ENCODE peak calls at places on chromosomes 4 and X, in six cellular contexts. One of them, this sample, is unnamed. For H3K9me3, the result is how much of the 10 kb centered on the place peaks cover.

GRCh38 chrX:102599950-102600579 is 750 bp downstream of the ARMCX5 start:
- DNase-seq in neuronal stem cell: no peak
- DNase-seq in esophagus squamous epithelium: no peak
- DNase-seq in tibial artery: no peak
- DNase-seq in Peyer's patch: no peak
- DNase-seq in mesenchymal stem cell: peak
- DNase-seq in this sample: no peak

GRCh38 chr4:9792381-9792780 is 10.9 kb downstream of the DRD5 start:
- DNase-seq in Peyer's patch: no peak
- DNase-seq in esophagus squamous epithelium: no peak
- DNase-seq in mesenchymal stem cell: no peak
- DNase-seq in tibial artery: no peak
- DNase-seq in neuronal stem cell: no peak
- DNase-seq in this sample: no peak

GRCh38 chrX:153873282-153874090 is 12.5 kb downstream of the L1CAM start:
- DNase-seq in esophagus squamous epithelium: no peak
- DNase-seq in mesenchymal stem cell: no peak
- DNase-seq in neuronal stem cell: peak
- DNase-seq in tibial artery: no peak
- DNase-seq in Peyer's patch: no peak
- DNase-seq in this sample: no peak

GRCh38 chrX:154443479-154443910 is 446 bp upstream of the FAM50A start:
- DNase-seq in neuronal stem cell: no peak
- DNase-seq in mesenchymal stem cell: peak
- DNase-seq in esophagus squamous epithelium: no peak
- DNase-seq in Peyer's patch: no peak
- DNase-seq in tibial artery: no peak
- DNase-seq in this sample: no peak

GRCh38 chr4:181566490-181566889 is 676.7 kb upstream of the TENM3 start:
- DNase-seq in tibial artery: no peak
- DNase-seq in neuronal stem cell: no peak
- DNase-seq in Peyer's patch: no peak
- DNase-seq in mesenchymal stem cell: peak
- DNase-seq in esophagus squamous epithelium: no peak
- DNase-seq in this sample: no peak

GRCh38 chrX:131626681-131627296 is 82.9 kb downstream of the OR13H1 start:
- DNase-seq in neuronal stem cell: no peak
- DNase-seq in tibial artery: no peak
- DNase-seq in esophagus squamous epithelium: no peak
- DNase-seq in Peyer's patch: no peak
- DNase-seq in mesenchymal stem cell: peak
- DNase-seq in this sample: no peak

GRCh38 chr4:8355864-8356565 is 84.5 kb downstream of the ACOX3 start:
- DNase-seq in mesenchymal stem cell: peak
- DNase-seq in Peyer's patch: peak
- DNase-seq in neuronal stem cell: no peak
- DNase-seq in esophagus squamous epithelium: no peak
- DNase-seq in tibial artery: peak
- DNase-seq in this sample: no peak

GRCh38 chrX:154749856-154750255 is 1.0 kb downstream of the GAB3 start:
- DNase-seq in tibial artery: no peak
- DNase-seq in esophagus squamous epithelium: no peak
- DNase-seq in neuronal stem cell: no peak
- DNase-seq in Peyer's patch: no peak
- DNase-seq in mesenchymal stem cell: peak
- DNase-seq in this sample: no peak

GRCh38 chr4:147085796-147086195 is 140.1 kb upstream of the TTC29 start:
- DNase-seq in tibial artery: no peak
- DNase-seq in esophagus squamous epithelium: no peak
- DNase-seq in mesenchymal stem cell: no peak
- DNase-seq in neuronal stem cell: no peak
- DNase-seq in Peyer's patch: no peak
- DNase-seq in this sample: no peak

GRCh38 chr4:177201614-177202013 is 108.1 kb upstream of the NEIL3 start:
- DNase-seq in neuronal stem cell: no peak
- DNase-seq in tibial artery: no peak
- DNase-seq in esophagus squamous epithelium: no peak
- DNase-seq in mesenchymal stem cell: no peak
- DNase-seq in Peyer's patch: no peak
- DNase-seq in this sample: no peak

GRCh38 chrX:119552508-119552907 is 12.7 kb downstream of the STEEP1 start:
- DNase-seq in tibial artery: no peak
- DNase-seq in esophagus squamous epithelium: no peak
- DNase-seq in neuronal stem cell: no peak
- DNase-seq in Peyer's patch: no peak
- DNase-seq in mesenchymal stem cell: no peak
- DNase-seq in this sample: no peak

GRCh38 chr4:139641218-139641617 is 24.4 kb upstream of the MGST2 start:
- DNase-seq in esophagus squamous epithelium: no peak
- DNase-seq in Peyer's patch: no peak
- DNase-seq in neuronal stem cell: no peak
- DNase-seq in tibial artery: no peak
- DNase-seq in mesenchymal stem cell: no peak
- DNase-seq in this sample: no peak

GRCh38 chrX:114774691-114775090 is 190.8 kb downstream of the HTR2C start:
- DNase-seq in mesenchymal stem cell: no peak
- DNase-seq in esophagus squamous epithelium: no peak
- DNase-seq in neuronal stem cell: no peak
- DNase-seq in tibial artery: no peak
- DNase-seq in Peyer's patch: no peak
- DNase-seq in this sample: no peak

GRCh38 chr4:150115851-150116250 is 37.6 kb downstream of the DCLK2 start:
- DNase-seq in mesenchymal stem cell: no peak
- DNase-seq in esophagus squamous epithelium: no peak
- DNase-seq in neuronal stem cell: no peak
- DNase-seq in Peyer's patch: no peak
- DNase-seq in tibial artery: no peak
- DNase-seq in this sample: no peak

GRCh38 chr4:152892985-152893384 is 43.1 kb upstream of the FHDC1 start:
- DNase-seq in Peyer's patch: no peak
- DNase-seq in neuronal stem cell: no peak
- DNase-seq in esophagus squamous epithelium: no peak
- DNase-seq in tibial artery: no peak
- DNase-seq in mesenchymal stem cell: no peak
- DNase-seq in this sample: no peak

GRCh38 chrX:45515262-45516215 is 314.9 kb upstream of the DIPK2B start:
- DNase-seq in esophagus squamous epithelium: no peak
- DNase-seq in mesenchymal stem cell: peak
- DNase-seq in tibial artery: peak
- DNase-seq in neuronal stem cell: no peak
- DNase-seq in Peyer's patch: peak
- DNase-seq in this sample: no peak

GRCh38 chrX:111100191-111100590 is 4.2 kb downstream of the PAK3 start:
- DNase-seq in neuronal stem cell: peak
- DNase-seq in mesenchymal stem cell: peak
- DNase-seq in tibial artery: no peak
- DNase-seq in Peyer's patch: no peak
- DNase-seq in esophagus squamous epithelium: no peak
- DNase-seq in this sample: no peak

GRCh38 chr4:6576512-6576911 is 1.5 kb downstream of the MAN2B2 start:
- DNase-seq in mesenchymal stem cell: no peak
- DNase-seq in neuronal stem cell: no peak
- DNase-seq in Peyer's patch: no peak
- DNase-seq in tibial artery: no peak
- DNase-seq in esophagus squamous epithelium: no peak
- DNase-seq in this sample: no peak

GRCh38 chr4:70703695-70704332 is 15.5 kb downstream of the UTP3 start:
- DNase-seq in esophagus squamous epithelium: no peak
- DNase-seq in mesenchymal stem cell: peak
- DNase-seq in Peyer's patch: no peak
- DNase-seq in neuronal stem cell: peak
- DNase-seq in tibial artery: no peak
- DNase-seq in this sample: no peak

GRCh38 chr4:92175250-92175649 is 128.5 kb upstream of the GRID2 start:
- DNase-seq in neuronal stem cell: no peak
- DNase-seq in esophagus squamous epithelium: no peak
- DNase-seq in mesenchymal stem cell: no peak
- DNase-seq in tibial artery: no peak
- DNase-seq in Peyer's patch: no peak
- DNase-seq in this sample: no peak

GRCh38 chr4:68576272-68577100 is at the start of gene UGT2B17:
- DNase-seq in neuronal stem cell: no peak
- DNase-seq in mesenchymal stem cell: no peak
- DNase-seq in tibial artery: no peak
- DNase-seq in Peyer's patch: no peak
- DNase-seq in esophagus squamous epithelium: no peak
- DNase-seq in this sample: no peak

GRCh38 chrX:77918568-77918967 is 8.1 kb downstream of the ATP7A start:
- DNase-seq in esophagus squamous epithelium: no peak
- DNase-seq in mesenchymal stem cell: no peak
- DNase-seq in neuronal stem cell: no peak
- DNase-seq in Peyer's patch: no peak
- DNase-seq in tibial artery: no peak
- DNase-seq in this sample: no peak

GRCh38 chr4:61204353-61204752 is 4.2 kb downstream of the ADGRL3 start:
- DNase-seq in Peyer's patch: no peak
- DNase-seq in esophagus squamous epithelium: no peak
- DNase-seq in tibial artery: no peak
- DNase-seq in mesenchymal stem cell: peak
- DNase-seq in neuronal stem cell: peak
- DNase-seq in this sample: no peak

GRCh38 chr4:158428242-158428641 is 93.4 kb upstream of the RXFP1 start:
- DNase-seq in mesenchymal stem cell: no peak
- DNase-seq in neuronal stem cell: no peak
- DNase-seq in Peyer's patch: no peak
- DNase-seq in esophagus squamous epithelium: no peak
- DNase-seq in tibial artery: no peak
- DNase-seq in this sample: no peak

DNA sequence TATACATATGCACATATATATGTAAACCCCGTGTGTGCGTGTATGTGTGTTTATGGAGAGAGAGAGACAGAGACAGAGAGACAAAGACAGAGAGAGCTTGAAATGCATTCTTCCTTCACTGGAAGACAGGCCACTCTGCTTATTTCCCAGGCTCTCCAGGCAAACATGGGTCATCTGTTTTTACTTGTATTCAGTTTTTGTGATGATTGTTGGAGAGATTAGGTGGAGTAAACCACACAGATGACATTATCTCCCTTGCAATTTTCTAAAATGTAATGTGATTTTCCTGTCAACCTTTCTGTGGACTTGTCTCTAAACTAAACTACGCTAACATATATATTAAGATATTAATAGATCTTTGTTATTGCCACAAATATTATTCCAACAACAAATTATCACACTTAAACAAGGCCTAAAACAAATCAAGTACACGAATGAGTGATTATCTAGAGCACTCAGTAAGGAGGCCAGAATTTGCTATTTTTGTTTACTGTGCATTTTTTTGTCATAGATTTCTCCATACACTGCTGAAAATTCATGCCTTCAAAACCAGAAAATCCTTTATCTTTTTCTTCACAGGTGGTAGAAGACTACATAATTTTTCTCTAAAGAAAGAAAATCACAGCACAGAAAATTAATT is 251.8 kb upstream of the SLIT2 start:
- DNase-seq in mesenchymal stem cell: no peak
- DNase-seq in esophagus squamous epithelium: no peak
- DNase-seq in tibial artery: no peak
- DNase-seq in Peyer's patch: no peak
- DNase-seq in neuronal stem cell: no peak
- DNase-seq in this sample: no peak
- H3K9me3 ChIP-seq in mesenchymal stem cell: under half
- H3K9me3 ChIP-seq in esophagus squamous epithelium: under half
- H3K9me3 ChIP-seq in tibial artery: under half
- H3K9me3 ChIP-seq in Peyer's patch: under half
- H3K9me3 ChIP-seq in neuronal stem cell: under half
- H3K9me3 ChIP-seq in this sample: under half

GRCh38 chrX:97844943-97845342 is 961.2 kb downstream of the RPA4 start:
- DNase-seq in mesenchymal stem cell: no peak
- DNase-seq in Peyer's patch: no peak
- DNase-seq in neuronal stem cell: no peak
- DNase-seq in esophagus squamous epithelium: no peak
- DNase-seq in tibial artery: no peak
- DNase-seq in this sample: no peak

GRCh38 chrX:97846718-97847237 is 963.1 kb downstream of the RPA4 start:
- DNase-seq in tibial artery: no peak
- DNase-seq in esophagus squamous epithelium: no peak
- DNase-seq in Peyer's patch: no peak
- DNase-seq in neuronal stem cell: no peak
- DNase-seq in mesenchymal stem cell: no peak
- DNase-seq in this sample: no peak

GRCh38 chrX:97846228-97846627 is 962.5 kb downstream of the RPA4 start:
- DNase-seq in Peyer's patch: no peak
- DNase-seq in esophagus squamous epithelium: no peak
- DNase-seq in tibial artery: no peak
- DNase-seq in neuronal stem cell: no peak
- DNase-seq in mesenchymal stem cell: no peak
- DNase-seq in this sample: no peak

GRCh38 chrX:97844161-97844560 is 960.5 kb downstream of the RPA4 start:
- DNase-seq in Peyer's patch: no peak
- DNase-seq in neuronal stem cell: no peak
- DNase-seq in esophagus squamous epithelium: no peak
- DNase-seq in tibial artery: no peak
- DNase-seq in mesenchymal stem cell: no peak
- DNase-seq in this sample: no peak

GRCh38 chrX:97845451-97845850 is 961.7 kb downstream of the RPA4 start:
- DNase-seq in neuronal stem cell: no peak
- DNase-seq in mesenchymal stem cell: no peak
- DNase-seq in tibial artery: no peak
- DNase-seq in Peyer's patch: no peak
- DNase-seq in esophagus squamous epithelium: no peak
- DNase-seq in this sample: no peak
- H3K9me3 ChIP-seq in neuronal stem cell: half or more
- H3K9me3 ChIP-seq in mesenchymal stem cell: under half
- H3K9me3 ChIP-seq in tibial artery: under half
- H3K9me3 ChIP-seq in Peyer's patch: under half
- H3K9me3 ChIP-seq in esophagus squamous epithelium: under half
- H3K9me3 ChIP-seq in this sample: under half

DNA sequence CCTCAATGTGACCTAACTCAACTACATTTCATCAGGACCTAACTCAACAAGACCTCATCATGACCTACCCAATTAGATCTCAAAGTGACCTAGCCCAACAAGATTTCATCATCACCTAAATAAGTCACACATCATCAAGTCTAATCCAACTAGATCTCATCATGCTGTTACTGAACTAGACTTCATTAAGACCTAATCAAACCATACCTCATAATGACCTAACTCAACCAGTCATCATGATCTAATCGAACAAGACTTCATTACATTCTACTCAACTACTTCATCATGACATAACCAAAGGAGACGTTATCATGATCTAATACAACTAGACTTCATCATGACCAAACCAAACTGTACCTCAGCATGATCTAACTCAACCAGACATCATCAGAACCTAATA is 82.8 kb downstream of the DHRSX start:
- DNase-seq in tibial artery: no peak
- DNase-seq in mesenchymal stem cell: no peak
- DNase-seq in neuronal stem cell: no peak
- DNase-seq in Peyer's patch: no peak
- DNase-seq in esophagus squamous epithelium: no peak
- DNase-seq in this sample: no peak
- H3K9me3 ChIP-seq in tibial artery: under half
- H3K9me3 ChIP-seq in mesenchymal stem cell: under half
- H3K9me3 ChIP-seq in neuronal stem cell: under half
- H3K9me3 ChIP-seq in Peyer's patch: under half
- H3K9me3 ChIP-seq in esophagus squamous epithelium: under half
- H3K9me3 ChIP-seq in this sample: under half

DNA sequence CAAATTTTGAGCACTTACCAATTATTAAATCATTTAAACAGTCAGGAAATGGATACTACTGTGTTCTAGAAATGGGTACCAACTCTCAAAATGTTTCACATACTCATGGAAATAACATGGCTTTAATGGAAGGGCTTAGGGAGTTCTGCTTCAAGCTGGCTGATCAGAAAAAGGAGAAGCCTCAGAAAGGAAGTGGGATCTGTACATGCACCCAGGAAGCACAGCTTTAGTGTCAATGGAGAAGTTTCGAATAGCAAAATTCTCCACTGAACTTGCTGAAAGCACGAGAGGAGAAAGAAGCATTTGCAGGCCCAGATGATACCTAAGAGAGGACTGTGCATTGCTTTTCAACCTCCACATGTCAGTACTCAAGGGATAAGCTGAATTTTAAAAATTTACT is 11.1 kb upstream of the HS3ST1 start:
- DNase-seq in esophagus squamous epithelium: no peak
- DNase-seq in tibial artery: no peak
- DNase-seq in Peyer's patch: no peak
- DNase-seq in neuronal stem cell: no peak
- DNase-seq in mesenchymal stem cell: no peak
- DNase-seq in this sample: no peak
- H3K9me3 ChIP-seq in esophagus squamous epithelium: under half
- H3K9me3 ChIP-seq in tibial artery: under half
- H3K9me3 ChIP-seq in Peyer's patch: under half
- H3K9me3 ChIP-seq in neuronal stem cell: under half
- H3K9me3 ChIP-seq in mesenchymal stem cell: under half
- H3K9me3 ChIP-seq in this sample: under half